ENCODE peak calls at places on chromosomes 6 and 20, in seven cellular contexts. One of them, this sample, is unnamed.

GRCh38 chr6:7906741-7907140 is 3.8 kb downstream of the TXNDC5 start:
- DNase-seq in iPS-NIHi11: no peak
- DNase-seq in activated T-cell treated with anti-CD3 and anti-CD28 coated beads, Interleukin-2, amount 50 U/mL, for 1 hour: no peak
- DNase-seq in HTR-8/SVneo: no peak
- DNase-seq in activated CD8-positive, alpha-beta memory T cell treated with anti-CD3 and anti-CD28 coated beads, Interleukin-2, amount 10 ng/mL, durations not matched to agents 7 days and 5 days: peak; percentile 9
- DNase-seq in SW 1271: no peak
- DNase-seq in posterior vena cava: no peak
- DNase-seq in this sample: no peak

GRCh38 chr6:5204340-5204739 is 56.4 kb downstream of the LYRM4 start:
- DNase-seq in iPS-NIHi11: no peak
- DNase-seq in activated T-cell treated with anti-CD3 and anti-CD28 coated beads, Interleukin-2, amount 50 U/mL, for 1 hour: no peak
- DNase-seq in HTR-8/SVneo: no peak
- DNase-seq in activated CD8-positive, alpha-beta memory T cell treated with anti-CD3 and anti-CD28 coated beads, Interleukin-2, amount 10 ng/mL, durations not matched to agents 7 days and 5 days: no peak
- DNase-seq in SW 1271: no peak
- DNase-seq in posterior vena cava: no peak
- DNase-seq in this sample: no peak

GRCh38 chr6:170090561-170090960 is 200.3 kb downstream of the DLL1 start:
- DNase-seq in iPS-NIHi11: no peak
- DNase-seq in activated T-cell treated with anti-CD3 and anti-CD28 coated beads, Interleukin-2, amount 50 U/mL, for 1 hour: no peak
- DNase-seq in HTR-8/SVneo: no peak
- DNase-seq in activated CD8-positive, alpha-beta memory T cell treated with anti-CD3 and anti-CD28 coated beads, Interleukin-2, amount 10 ng/mL, durations not matched to agents 7 days and 5 days: peak; percentile 37
- DNase-seq in SW 1271: no peak
- DNase-seq in posterior vena cava: peak; percentile 28
- DNase-seq in this sample: peak; percentile 30

GRCh38 chr6:80469977-80470376 is 363.5 kb downstream of the BCKDHB start:
- DNase-seq in iPS-NIHi11: no peak
- DNase-seq in activated T-cell treated with anti-CD3 and anti-CD28 coated beads, Interleukin-2, amount 50 U/mL, for 1 hour: no peak
- DNase-seq in HTR-8/SVneo: no peak
- DNase-seq in activated CD8-positive, alpha-beta memory T cell treated with anti-CD3 and anti-CD28 coated beads, Interleukin-2, amount 10 ng/mL, durations not matched to agents 7 days and 5 days: no peak
- DNase-seq in SW 1271: no peak
- DNase-seq in posterior vena cava: no peak
- DNase-seq in this sample: no peak

GRCh38 chr6:75794351-75794846 is 45.4 kb downstream of the MYO6 start:
- DNase-seq in iPS-NIHi11: no peak
- DNase-seq in activated T-cell treated with anti-CD3 and anti-CD28 coated beads, Interleukin-2, amount 50 U/mL, for 1 hour: no peak
- DNase-seq in HTR-8/SVneo: no peak
- DNase-seq in activated CD8-positive, alpha-beta memory T cell treated with anti-CD3 and anti-CD28 coated beads, Interleukin-2, amount 10 ng/mL, durations not matched to agents 7 days and 5 days: no peak
- DNase-seq in SW 1271: no peak
- DNase-seq in posterior vena cava: no peak
- DNase-seq in this sample: no peak

GRCh38 chr20:57676517-57677322 is 33.1 kb downstream of the PMEPA1 start:
- DNase-seq in iPS-NIHi11: no peak
- DNase-seq in activated T-cell treated with anti-CD3 and anti-CD28 coated beads, Interleukin-2, amount 50 U/mL, for 1 hour: no peak
- DNase-seq in HTR-8/SVneo: no peak
- DNase-seq in activated CD8-positive, alpha-beta memory T cell treated with anti-CD3 and anti-CD28 coated beads, Interleukin-2, amount 10 ng/mL, durations not matched to agents 7 days and 5 days: no peak
- DNase-seq in SW 1271: no peak
- DNase-seq in posterior vena cava: no peak
- DNase-seq in this sample: no peak

GRCh38 chr6:19435755-19436154 is 401.4 kb upstream of the ID4 start:
- DNase-seq in iPS-NIHi11: no peak
- DNase-seq in activated T-cell treated with anti-CD3 and anti-CD28 coated beads, Interleukin-2, amount 50 U/mL, for 1 hour: no peak
- DNase-seq in HTR-8/SVneo: no peak
- DNase-seq in activated CD8-positive, alpha-beta memory T cell treated with anti-CD3 and anti-CD28 coated beads, Interleukin-2, amount 10 ng/mL, durations not matched to agents 7 days and 5 days: no peak
- DNase-seq in SW 1271: no peak
- DNase-seq in posterior vena cava: no peak
- DNase-seq in this sample: no peak

GRCh38 chr6:144104898-144105487 is 9.6 kb upstream of the SF3B5 start:
- DNase-seq in iPS-NIHi11: peak; percentile 60
- DNase-seq in activated T-cell treated with anti-CD3 and anti-CD28 coated beads, Interleukin-2, amount 50 U/mL, for 1 hour: no peak
- DNase-seq in HTR-8/SVneo: peak; percentile 63
- DNase-seq in activated CD8-positive, alpha-beta memory T cell treated with anti-CD3 and anti-CD28 coated beads, Interleukin-2, amount 10 ng/mL, durations not matched to agents 7 days and 5 days: no peak
- DNase-seq in SW 1271: peak; percentile 71
- DNase-seq in posterior vena cava: no peak
- DNase-seq in this sample: no peak

GRCh38 chr20:59033616-59034165 is 1.6 kb upstream of the ATP5F1E start:
- DNase-seq in iPS-NIHi11: no peak
- DNase-seq in activated T-cell treated with anti-CD3 and anti-CD28 coated beads, Interleukin-2, amount 50 U/mL, for 1 hour: no peak
- DNase-seq in HTR-8/SVneo: no peak
- DNase-seq in activated CD8-positive, alpha-beta memory T cell treated with anti-CD3 and anti-CD28 coated beads, Interleukin-2, amount 10 ng/mL, durations not matched to agents 7 days and 5 days: no peak
- DNase-seq in SW 1271: no peak
- DNase-seq in posterior vena cava: no peak
- DNase-seq in this sample: no peak

GRCh38 chr6:167093406-167093921 is 29.4 kb upstream of the CCR6 start:
- DNase-seq in iPS-NIHi11: no peak
- DNase-seq in activated T-cell treated with anti-CD3 and anti-CD28 coated beads, Interleukin-2, amount 50 U/mL, for 1 hour: no peak
- DNase-seq in HTR-8/SVneo: no peak
- DNase-seq in activated CD8-positive, alpha-beta memory T cell treated with anti-CD3 and anti-CD28 coated beads, Interleukin-2, amount 10 ng/mL, durations not matched to agents 7 days and 5 days: no peak
- DNase-seq in SW 1271: no peak
- DNase-seq in posterior vena cava: no peak
- DNase-seq in this sample: no peak

GRCh38 chr20:42588847-42589246 is 600.9 kb downstream of the PTPRT start:
- DNase-seq in iPS-NIHi11: no peak
- DNase-seq in activated T-cell treated with anti-CD3 and anti-CD28 coated beads, Interleukin-2, amount 50 U/mL, for 1 hour: no peak
- DNase-seq in HTR-8/SVneo: no peak
- DNase-seq in activated CD8-positive, alpha-beta memory T cell treated with anti-CD3 and anti-CD28 coated beads, Interleukin-2, amount 10 ng/mL, durations not matched to agents 7 days and 5 days: no peak
- DNase-seq in SW 1271: no peak
- DNase-seq in posterior vena cava: no peak
- DNase-seq in this sample: no peak

GRCh38 chr20:22686097-22686496 is 101.7 kb upstream of the FOXA2 start:
- DNase-seq in iPS-NIHi11: peak; percentile 75
- DNase-seq in activated T-cell treated with anti-CD3 and anti-CD28 coated beads, Interleukin-2, amount 50 U/mL, for 1 hour: no peak
- DNase-seq in HTR-8/SVneo: peak; percentile 37
- DNase-seq in activated CD8-positive, alpha-beta memory T cell treated with anti-CD3 and anti-CD28 coated beads, Interleukin-2, amount 10 ng/mL, durations not matched to agents 7 days and 5 days: no peak
- DNase-seq in SW 1271: peak; percentile 55
- DNase-seq in posterior vena cava: peak; percentile 86
- DNase-seq in this sample: no peak

GRCh38 chr6:72425003-72425681 is 196.7 kb upstream of the KCNQ5 start:
- DNase-seq in iPS-NIHi11: no peak
- DNase-seq in activated T-cell treated with anti-CD3 and anti-CD28 coated beads, Interleukin-2, amount 50 U/mL, for 1 hour: no peak
- DNase-seq in HTR-8/SVneo: peak; percentile 18
- DNase-seq in activated CD8-positive, alpha-beta memory T cell treated with anti-CD3 and anti-CD28 coated beads, Interleukin-2, amount 10 ng/mL, durations not matched to agents 7 days and 5 days: no peak
- DNase-seq in SW 1271: peak; percentile 7
- DNase-seq in posterior vena cava: no peak
- DNase-seq in this sample: no peak

GRCh38 chr6:19892250-19892649 is 55.1 kb downstream of the ID4 start:
- DNase-seq in iPS-NIHi11: peak; percentile 58
- DNase-seq in activated T-cell treated with anti-CD3 and anti-CD28 coated beads, Interleukin-2, amount 50 U/mL, for 1 hour: no peak
- DNase-seq in HTR-8/SVneo: no peak
- DNase-seq in activated CD8-positive, alpha-beta memory T cell treated with anti-CD3 and anti-CD28 coated beads, Interleukin-2, amount 10 ng/mL, durations not matched to agents 7 days and 5 days: no peak
- DNase-seq in SW 1271: no peak
- DNase-seq in posterior vena cava: no peak
- DNase-seq in this sample: no peak

GRCh38 chr6:80094017-80094416 is 12.5 kb upstream of the BCKDHB start:
- DNase-seq in iPS-NIHi11: peak; percentile 33
- DNase-seq in activated T-cell treated with anti-CD3 and anti-CD28 coated beads, Interleukin-2, amount 50 U/mL, for 1 hour: no peak
- DNase-seq in HTR-8/SVneo: peak; percentile 13
- DNase-seq in activated CD8-positive, alpha-beta memory T cell treated with anti-CD3 and anti-CD28 coated beads, Interleukin-2, amount 10 ng/mL, durations not matched to agents 7 days and 5 days: no peak
- DNase-seq in SW 1271: peak; percentile 29
- DNase-seq in posterior vena cava: no peak
- DNase-seq in this sample: no peak

GRCh38 chr20:50575869-50576720 is 65.9 kb downstream of the PTPN1 start:
- DNase-seq in iPS-NIHi11: peak; percentile 79
- DNase-seq in activated T-cell treated with anti-CD3 and anti-CD28 coated beads, Interleukin-2, amount 50 U/mL, for 1 hour: peak; percentile 69
- DNase-seq in HTR-8/SVneo: peak; percentile 91
- DNase-seq in activated CD8-positive, alpha-beta memory T cell treated with anti-CD3 and anti-CD28 coated beads, Interleukin-2, amount 10 ng/mL, durations not matched to agents 7 days and 5 days: peak; percentile 75
- DNase-seq in SW 1271: peak; percentile 61
- DNase-seq in posterior vena cava: no peak
- DNase-seq in this sample: no peak

GRCh38 chr6:40473026-40473425 is 114.1 kb downstream of the LRFN2 start:
- DNase-seq in iPS-NIHi11: no peak
- DNase-seq in activated T-cell treated with anti-CD3 and anti-CD28 coated beads, Interleukin-2, amount 50 U/mL, for 1 hour: no peak
- DNase-seq in HTR-8/SVneo: no peak
- DNase-seq in activated CD8-positive, alpha-beta memory T cell treated with anti-CD3 and anti-CD28 coated beads, Interleukin-2, amount 10 ng/mL, durations not matched to agents 7 days and 5 days: no peak
- DNase-seq in SW 1271: no peak
- DNase-seq in posterior vena cava: no peak
- DNase-seq in this sample: no peak

GRCh38 chr20:25248501-25249172 is 752 bp downstream of the PYGB start:
- DNase-seq in iPS-NIHi11: peak; percentile 67
- DNase-seq in activated T-cell treated with anti-CD3 and anti-CD28 coated beads, Interleukin-2, amount 50 U/mL, for 1 hour: no peak
- DNase-seq in HTR-8/SVneo: peak; percentile 28
- DNase-seq in activated CD8-positive, alpha-beta memory T cell treated with anti-CD3 and anti-CD28 coated beads, Interleukin-2, amount 10 ng/mL, durations not matched to agents 7 days and 5 days: no peak
- DNase-seq in SW 1271: peak; percentile 26
- DNase-seq in posterior vena cava: peak; percentile 82
- DNase-seq in this sample: no peak

GRCh38 chr6:41679696-41680095 is 41.4 kb downstream of the MDFI start:
- DNase-seq in iPS-NIHi11: no peak
- DNase-seq in activated T-cell treated with anti-CD3 and anti-CD28 coated beads, Interleukin-2, amount 50 U/mL, for 1 hour: no peak
- DNase-seq in HTR-8/SVneo: no peak
- DNase-seq in activated CD8-positive, alpha-beta memory T cell treated with anti-CD3 and anti-CD28 coated beads, Interleukin-2, amount 10 ng/mL, durations not matched to agents 7 days and 5 days: no peak
- DNase-seq in SW 1271: no peak
- DNase-seq in posterior vena cava: peak; percentile 58
- DNase-seq in this sample: peak; percentile 81

GRCh38 chr6:143753678-143754077 is 75.9 kb downstream of the PHACTR2 start:
- DNase-seq in iPS-NIHi11: no peak
- DNase-seq in activated T-cell treated with anti-CD3 and anti-CD28 coated beads, Interleukin-2, amount 50 U/mL, for 1 hour: no peak
- DNase-seq in HTR-8/SVneo: no peak
- DNase-seq in activated CD8-positive, alpha-beta memory T cell treated with anti-CD3 and anti-CD28 coated beads, Interleukin-2, amount 10 ng/mL, durations not matched to agents 7 days and 5 days: no peak
- DNase-seq in SW 1271: no peak
- DNase-seq in posterior vena cava: no peak
- DNase-seq in this sample: no peak

GRCh38 chr6:8743146-8743745 is 307.9 kb upstream of the SLC35B3 start:
- DNase-seq in iPS-NIHi11: no peak
- DNase-seq in activated T-cell treated with anti-CD3 and anti-CD28 coated beads, Interleukin-2, amount 50 U/mL, for 1 hour: no peak
- DNase-seq in HTR-8/SVneo: peak; percentile 22
- DNase-seq in activated CD8-positive, alpha-beta memory T cell treated with anti-CD3 and anti-CD28 coated beads, Interleukin-2, amount 10 ng/mL, durations not matched to agents 7 days and 5 days: no peak
- DNase-seq in SW 1271: peak; percentile 34
- DNase-seq in posterior vena cava: no peak
- DNase-seq in this sample: no peak

GRCh38 chr20:25194333-25194972 is 1.1 kb upstream of the ENTPD6 start:
- DNase-seq in iPS-NIHi11: no peak
- DNase-seq in activated T-cell treated with anti-CD3 and anti-CD28 coated beads, Interleukin-2, amount 50 U/mL, for 1 hour: no peak
- DNase-seq in HTR-8/SVneo: no peak
- DNase-seq in activated CD8-positive, alpha-beta memory T cell treated with anti-CD3 and anti-CD28 coated beads, Interleukin-2, amount 10 ng/mL, durations not matched to agents 7 days and 5 days: no peak
- DNase-seq in SW 1271: no peak
- DNase-seq in posterior vena cava: no peak
- DNase-seq in this sample: no peak

GRCh38 chr20:54525906-54526596 is 50.7 kb downstream of the DOK5 start:
- DNase-seq in iPS-NIHi11: no peak
- DNase-seq in activated T-cell treated with anti-CD3 and anti-CD28 coated beads, Interleukin-2, amount 50 U/mL, for 1 hour: no peak
- DNase-seq in HTR-8/SVneo: no peak
- DNase-seq in activated CD8-positive, alpha-beta memory T cell treated with anti-CD3 and anti-CD28 coated beads, Interleukin-2, amount 10 ng/mL, durations not matched to agents 7 days and 5 days: no peak
- DNase-seq in SW 1271: no peak
- DNase-seq in posterior vena cava: no peak
- DNase-seq in this sample: no peak

GRCh38 chr6:37137201-37137880 is 32.6 kb upstream of the PIM1 start:
- DNase-seq in iPS-NIHi11: peak; percentile 78
- DNase-seq in activated T-cell treated with anti-CD3 and anti-CD28 coated beads, Interleukin-2, amount 50 U/mL, for 1 hour: no peak
- DNase-seq in HTR-8/SVneo: peak; percentile 91
- DNase-seq in activated CD8-positive, alpha-beta memory T cell treated with anti-CD3 and anti-CD28 coated beads, Interleukin-2, amount 10 ng/mL, durations not matched to agents 7 days and 5 days: peak; percentile 56
- DNase-seq in SW 1271: peak; percentile 98
- DNase-seq in posterior vena cava: no peak
- DNase-seq in this sample: no peak

GRCh38 chr6:145372671-145373123 is 362.6 kb downstream of the EPM2A start:
- DNase-seq in iPS-NIHi11: no peak
- DNase-seq in activated T-cell treated with anti-CD3 and anti-CD28 coated beads, Interleukin-2, amount 50 U/mL, for 1 hour: no peak
- DNase-seq in HTR-8/SVneo: peak; percentile 7
- DNase-seq in activated CD8-positive, alpha-beta memory T cell treated with anti-CD3 and anti-CD28 coated beads, Interleukin-2, amount 10 ng/mL, durations not matched to agents 7 days and 5 days: peak; percentile 56
- DNase-seq in SW 1271: peak; percentile 5
- DNase-seq in posterior vena cava: no peak
- DNase-seq in this sample: no peak

GRCh38 chr20:50381771-50382593 is 128.2 kb upstream of the PTPN1 start:
- DNase-seq in iPS-NIHi11: no peak
- DNase-seq in activated T-cell treated with anti-CD3 and anti-CD28 coated beads, Interleukin-2, amount 50 U/mL, for 1 hour: no peak
- DNase-seq in HTR-8/SVneo: no peak
- DNase-seq in activated CD8-positive, alpha-beta memory T cell treated with anti-CD3 and anti-CD28 coated beads, Interleukin-2, amount 10 ng/mL, durations not matched to agents 7 days and 5 days: peak; percentile 60
- DNase-seq in SW 1271: no peak
- DNase-seq in posterior vena cava: no peak
- DNase-seq in this sample: no peak

GRCh38 chr6:159788757-159789376 is 535 bp downstream of the TCP1 start:
- DNase-seq in iPS-NIHi11: peak; percentile 30
- DNase-seq in activated T-cell treated with anti-CD3 and anti-CD28 coated beads, Interleukin-2, amount 50 U/mL, for 1 hour: peak; percentile 21
- DNase-seq in HTR-8/SVneo: peak; percentile 24
- DNase-seq in activated CD8-positive, alpha-beta memory T cell treated with anti-CD3 and anti-CD28 coated beads, Interleukin-2, amount 10 ng/mL, durations not matched to agents 7 days and 5 days: peak; percentile 64
- DNase-seq in SW 1271: peak; percentile 13
- DNase-seq in posterior vena cava: peak; percentile 86
- DNase-seq in this sample: no peak

GRCh38 chr6:87082160-87082721 is 12.7 kb downstream of the CGA start:
- DNase-seq in iPS-NIHi11: no peak
- DNase-seq in activated T-cell treated with anti-CD3 and anti-CD28 coated beads, Interleukin-2, amount 50 U/mL, for 1 hour: no peak
- DNase-seq in HTR-8/SVneo: no peak
- DNase-seq in activated CD8-positive, alpha-beta memory T cell treated with anti-CD3 and anti-CD28 coated beads, Interleukin-2, amount 10 ng/mL, durations not matched to agents 7 days and 5 days: no peak
- DNase-seq in SW 1271: no peak
- DNase-seq in posterior vena cava: no peak
- DNase-seq in this sample: no peak

GRCh38 chr6:73143551-73143950 is 81.7 kb downstream of the KHDC1L start:
- DNase-seq in iPS-NIHi11: no peak
- DNase-seq in activated T-cell treated with anti-CD3 and anti-CD28 coated beads, Interleukin-2, amount 50 U/mL, for 1 hour: no peak
- DNase-seq in HTR-8/SVneo: no peak
- DNase-seq in activated CD8-positive, alpha-beta memory T cell treated with anti-CD3 and anti-CD28 coated beads, Interleukin-2, amount 10 ng/mL, durations not matched to agents 7 days and 5 days: no peak
- DNase-seq in SW 1271: no peak
- DNase-seq in posterior vena cava: no peak
- DNase-seq in this sample: no peak

GRCh38 chr6:14927398-14927797 is 318.5 kb upstream of the JARID2 start:
- DNase-seq in iPS-NIHi11: no peak
- DNase-seq in activated T-cell treated with anti-CD3 and anti-CD28 coated beads, Interleukin-2, amount 50 U/mL, for 1 hour: no peak
- DNase-seq in HTR-8/SVneo: no peak
- DNase-seq in activated CD8-positive, alpha-beta memory T cell treated with anti-CD3 and anti-CD28 coated beads, Interleukin-2, amount 10 ng/mL, durations not matched to agents 7 days and 5 days: no peak
- DNase-seq in SW 1271: no peak
- DNase-seq in posterior vena cava: no peak
- DNase-seq in this sample: no peak

GRCh38 chr6:113565306-113565705 is 291.8 kb upstream of the MARCKS start:
- DNase-seq in iPS-NIHi11: no peak
- DNase-seq in activated T-cell treated with anti-CD3 and anti-CD28 coated beads, Interleukin-2, amount 50 U/mL, for 1 hour: no peak
- DNase-seq in HTR-8/SVneo: no peak
- DNase-seq in activated CD8-positive, alpha-beta memory T cell treated with anti-CD3 and anti-CD28 coated beads, Interleukin-2, amount 10 ng/mL, durations not matched to agents 7 days and 5 days: no peak
- DNase-seq in SW 1271: no peak
- DNase-seq in posterior vena cava: no peak
- DNase-seq in this sample: no peak

GRCh38 chr6:18613511-18613910 is 226.4 kb downstream of the RNF144B start:
- DNase-seq in iPS-NIHi11: no peak
- DNase-seq in activated T-cell treated with anti-CD3 and anti-CD28 coated beads, Interleukin-2, amount 50 U/mL, for 1 hour: no peak
- DNase-seq in HTR-8/SVneo: no peak
- DNase-seq in activated CD8-positive, alpha-beta memory T cell treated with anti-CD3 and anti-CD28 coated beads, Interleukin-2, amount 10 ng/mL, durations not matched to agents 7 days and 5 days: no peak
- DNase-seq in SW 1271: no peak
- DNase-seq in posterior vena cava: no peak
- DNase-seq in this sample: no peak